ENCODE peak calls at places on chromosomes 16 and 17, in six cellular contexts. J is activated T-helper 9 cell treated with anti-CD3 and anti-CD28 coated beads, Interleukin-2, amount 50 U/mL, for 16 hours; F is GM12891; W is GDM1; L is Calu3; V is anterior cingulate cortex. Z is an unnamed sample.

GRCh38 chr17:44200478-44201155 is 933 bp upstream of the ATXN7L3 start:
- DNase-seq in J (no peak), F (no peak), W (no peak), L (no peak), V (no peak), Z (no peak)

GRCh38 chr17:51120357-51120738 is 320 bp downstream of the SPAG9 start:
- DNase-seq in J (no peak), F (peak), W (no peak), L (no peak), V (no peak), Z (peak)

GRCh38 chr16:10729649-10730048 is 14.0 kb upstream of the NUBP1 start:
- DNase-seq in J (no peak), F (no peak), W (no peak), L (peak), V (no peak), Z (no peak)

GRCh38 chr17:21295036-21295952 is 10.8 kb downstream of the MAP2K3 start:
- DNase-seq in J (no peak), F (no peak), W (no peak), L (no peak), V (no peak), Z (no peak)

GRCh38 chr16:9077001-9077809 is 14.2 kb upstream of the HAPSTR1 start:
- DNase-seq in J (no peak), F (no peak), W (no peak), L (no peak), V (no peak), Z (no peak)

GRCh38 chr16:49490321-49490705 is 116.7 kb downstream of the C16orf78 start:
- DNase-seq in J (no peak), F (no peak), W (no peak), L (no peak), V (no peak), Z (no peak)

GRCh38 chr17:19566176-19566575 is 32.5 kb downstream of the SLC47A1 start:
- DNase-seq in J (no peak), F (no peak), W (no peak), L (no peak), V (no peak), Z (no peak)

GRCh38 chr17:50719144-50719923 is at the start of gene LUC7L3:
- DNase-seq in J (peak), F (peak), W (peak), L (peak), V (peak), Z (peak)